ENCODE peak calls at places on chromosomes 4 and X, in nine cellular contexts. One of them, this sample, is unnamed.

GRCh38 chr4:38842998-38843397 is 13.6 kb downstream of the TLR6 start:
- DNase-seq in GM06990: no peak
- DNase-seq in upper lobe of left lung: no peak
- DNase-seq in glutamatergic neuron: no peak
- DNase-seq in progenitor cell of endocrine pancreas: no peak
- DNase-seq in uterus: no peak
- DNase-seq in hepatocyte: no peak
- DNase-seq in neural crest cell: no peak
- DNase-seq in WTC11: no peak
- DNase-seq in this sample: no peak

GRCh38 chrX:57918750-57919436 is 8.6 kb upstream of the ZXDA start:
- DNase-seq in upper lobe of left lung: no peak
- DNase-seq in glutamatergic neuron: no peak
- DNase-seq in neural crest cell: peak; percentile 1
- DNase-seq in hepatocyte: no peak
- DNase-seq in WTC11: peak; percentile 8
- DNase-seq in GM06990: no peak
- DNase-seq in uterus: no peak
- DNase-seq in progenitor cell of endocrine pancreas: no peak
- DNase-seq in this sample: no peak

GRCh38 chrX:51742586-51742985 is 656 bp upstream of the GSPT2 start:
- DNase-seq in WTC11: peak; percentile 16
- DNase-seq in upper lobe of left lung: no peak
- DNase-seq in GM06990: no peak
- DNase-seq in neural crest cell: no peak
- DNase-seq in glutamatergic neuron: no peak
- DNase-seq in uterus: no peak
- DNase-seq in progenitor cell of endocrine pancreas: no peak
- DNase-seq in hepatocyte: no peak
- DNase-seq in this sample: no peak

GRCh38 chrX:3962511-3963350 is 249.3 kb upstream of the PRKX start:
- DNase-seq in upper lobe of left lung: no peak
- DNase-seq in uterus: no peak
- DNase-seq in glutamatergic neuron: no peak
- DNase-seq in neural crest cell: peak; percentile 51
- DNase-seq in GM06990: no peak
- DNase-seq in progenitor cell of endocrine pancreas: peak; percentile 27
- DNase-seq in hepatocyte: peak; percentile 61
- DNase-seq in WTC11: no peak
- DNase-seq in this sample: no peak

GRCh38 chrX:85922821-85923220 is 124.5 kb downstream of the CHM start:
- DNase-seq in WTC11: no peak
- DNase-seq in progenitor cell of endocrine pancreas: no peak
- DNase-seq in neural crest cell: no peak
- DNase-seq in uterus: peak; percentile 13
- DNase-seq in GM06990: no peak
- DNase-seq in glutamatergic neuron: no peak
- DNase-seq in hepatocyte: no peak
- DNase-seq in upper lobe of left lung: no peak
- DNase-seq in this sample: no peak

GRCh38 chrX:7085879-7086278 is 61.6 kb upstream of the STS start:
- DNase-seq in progenitor cell of endocrine pancreas: no peak
- DNase-seq in uterus: no peak
- DNase-seq in neural crest cell: no peak
- DNase-seq in WTC11: no peak
- DNase-seq in glutamatergic neuron: no peak
- DNase-seq in GM06990: no peak
- DNase-seq in hepatocyte: no peak
- DNase-seq in upper lobe of left lung: no peak
- DNase-seq in this sample: no peak

GRCh38 chr4:86972997-86973396 is 38.2 kb downstream of the AFF1 start:
- DNase-seq in neural crest cell: no peak
- DNase-seq in uterus: no peak
- DNase-seq in glutamatergic neuron: no peak
- DNase-seq in hepatocyte: peak; percentile 26
- DNase-seq in WTC11: peak; percentile 19
- DNase-seq in upper lobe of left lung: no peak
- DNase-seq in GM06990: no peak
- DNase-seq in progenitor cell of endocrine pancreas: no peak
- DNase-seq in this sample: no peak

GRCh38 chrX:46447384-46447783 is 97.8 kb downstream of the ZNF674 start:
- DNase-seq in progenitor cell of endocrine pancreas: no peak
- DNase-seq in upper lobe of left lung: no peak
- DNase-seq in neural crest cell: no peak
- DNase-seq in WTC11: no peak
- DNase-seq in GM06990: no peak
- DNase-seq in hepatocyte: no peak
- DNase-seq in uterus: no peak
- DNase-seq in glutamatergic neuron: no peak
- DNase-seq in this sample: no peak

GRCh38 chrX:67619253-67619652 is 75.4 kb downstream of the AR start:
- DNase-seq in hepatocyte: peak; percentile 16
- DNase-seq in progenitor cell of endocrine pancreas: no peak
- DNase-seq in WTC11: no peak
- DNase-seq in neural crest cell: no peak
- DNase-seq in glutamatergic neuron: no peak
- DNase-seq in GM06990: no peak
- DNase-seq in upper lobe of left lung: no peak
- DNase-seq in uterus: no peak
- DNase-seq in this sample: no peak

GRCh38 chr4:79576480-79576803 is 168.4 kb upstream of the GK2 start:
- DNase-seq in WTC11: no peak
- DNase-seq in upper lobe of left lung: no peak
- DNase-seq in GM06990: no peak
- DNase-seq in uterus: no peak
- DNase-seq in progenitor cell of endocrine pancreas: peak; percentile 12
- DNase-seq in neural crest cell: peak; percentile 9
- DNase-seq in glutamatergic neuron: peak; percentile 55
- DNase-seq in hepatocyte: peak; percentile 62
- DNase-seq in this sample: peak; percentile 56

DNA sequence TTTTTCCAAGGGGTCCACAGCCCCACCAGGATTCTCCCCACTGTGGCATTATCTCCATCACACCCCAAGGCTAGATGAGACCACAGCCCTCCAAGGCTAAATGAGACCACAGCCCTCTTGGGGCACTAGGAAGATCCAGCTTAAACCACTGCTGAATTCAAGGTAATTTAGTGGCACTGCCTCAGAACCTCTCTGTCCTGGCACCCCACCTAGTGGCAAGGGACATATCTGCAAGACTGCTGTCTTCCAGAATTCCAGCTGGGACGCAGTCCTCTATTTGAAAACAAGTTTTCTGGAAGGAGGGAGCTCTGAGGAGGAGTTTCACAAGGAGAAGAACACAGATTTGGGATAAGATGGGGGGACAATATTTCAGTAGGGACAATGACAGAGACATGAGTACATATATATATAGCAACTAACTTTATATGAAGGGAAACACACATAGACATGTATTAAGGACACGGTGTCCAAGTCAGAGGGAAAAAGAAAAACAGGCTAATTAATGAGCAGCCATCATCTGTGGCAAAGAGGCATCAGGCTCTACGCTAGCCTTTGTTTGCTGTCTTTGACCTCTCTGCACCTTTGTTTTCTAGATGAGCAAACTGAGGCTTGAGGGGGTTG is 9.3 kb downstream of the CETN2 start:
- DNase-seq in glutamatergic neuron: peak; percentile 70
- DNase-seq in uterus: no peak
- DNase-seq in GM06990: no peak
- DNase-seq in upper lobe of left lung: no peak
- DNase-seq in progenitor cell of endocrine pancreas: peak; percentile 17
- DNase-seq in WTC11: peak; percentile 65
- DNase-seq in hepatocyte: peak; percentile 58
- DNase-seq in neural crest cell: peak; percentile 39
- DNase-seq in this sample: peak; percentile 66
- TF ChIP-seq CTCF in glutamatergic neuron: peak; percentile 58
- TF ChIP-seq CTCF in uterus: no peak
- TF ChIP-seq CTCF in GM06990: peak; percentile 75
- TF ChIP-seq CTCF in upper lobe of left lung: peak; percentile 32
- TF ChIP-seq CTCF in progenitor cell of endocrine pancreas: peak; percentile 57
- TF ChIP-seq CTCF in WTC11: peak; percentile 31
- TF ChIP-seq CTCF in hepatocyte: peak; percentile 40
- TF ChIP-seq CTCF in neural crest cell: peak; percentile 64
- TF ChIP-seq CTCF in this sample: peak; percentile 79

DNA sequence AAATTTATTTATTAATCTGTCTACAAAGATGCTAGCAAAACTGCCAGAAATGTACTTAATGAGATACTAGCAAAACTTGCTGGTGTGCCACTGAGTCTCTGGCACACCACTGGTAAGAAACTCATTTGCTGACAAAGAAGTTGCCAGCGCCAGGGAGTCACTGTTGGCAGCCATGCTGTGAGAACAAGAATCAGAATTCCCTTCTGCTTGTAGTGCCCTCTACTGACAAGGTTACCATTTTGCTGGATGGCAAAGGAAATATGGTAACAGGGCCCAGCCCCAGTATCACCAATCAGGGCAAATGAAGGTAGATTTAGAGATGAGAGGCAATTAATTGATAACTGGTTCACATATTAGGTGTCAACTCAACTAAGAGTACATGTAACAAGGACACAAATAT is 750.1 kb upstream of the ADGRL3 start:
- DNase-seq in GM06990: no peak
- DNase-seq in progenitor cell of endocrine pancreas: no peak
- DNase-seq in WTC11: no peak
- DNase-seq in glutamatergic neuron: no peak
- DNase-seq in uterus: no peak
- DNase-seq in hepatocyte: no peak
- DNase-seq in upper lobe of left lung: no peak
- DNase-seq in neural crest cell: no peak
- DNase-seq in this sample: no peak
- TF ChIP-seq CTCF in GM06990: no peak
- TF ChIP-seq CTCF in progenitor cell of endocrine pancreas: no peak
- TF ChIP-seq CTCF in WTC11: no peak
- TF ChIP-seq CTCF in glutamatergic neuron: no peak
- TF ChIP-seq CTCF in uterus: no peak
- TF ChIP-seq CTCF in hepatocyte: no peak
- TF ChIP-seq CTCF in upper lobe of left lung: no peak
- TF ChIP-seq CTCF in neural crest cell: no peak
- TF ChIP-seq CTCF in this sample: no peak

GRCh38 chrX:40474205-40474626 is 106.6 kb upstream of the ATP6AP2 start:
- DNase-seq in glutamatergic neuron: peak; percentile 77
- DNase-seq in WTC11: peak; percentile 68
- DNase-seq in GM06990: no peak
- DNase-seq in uterus: peak; percentile 29
- DNase-seq in upper lobe of left lung: peak; percentile 52
- DNase-seq in hepatocyte: peak; percentile 90
- DNase-seq in progenitor cell of endocrine pancreas: peak; percentile 37
- DNase-seq in neural crest cell: peak; percentile 12
- DNase-seq in this sample: peak; percentile 92

GRCh38 chrX:40470830-40471429 is 109.8 kb upstream of the ATP6AP2 start:
- DNase-seq in WTC11: no peak
- DNase-seq in progenitor cell of endocrine pancreas: no peak
- DNase-seq in hepatocyte: no peak
- DNase-seq in glutamatergic neuron: no peak
- DNase-seq in neural crest cell: no peak
- DNase-seq in GM06990: no peak
- DNase-seq in uterus: no peak
- DNase-seq in upper lobe of left lung: no peak
- DNase-seq in this sample: no peak

GRCh38 chrX:40473460-40474204 is 107.1 kb upstream of the ATP6AP2 start:
- DNase-seq in glutamatergic neuron: no peak
- DNase-seq in hepatocyte: no peak
- DNase-seq in neural crest cell: no peak
- DNase-seq in WTC11: no peak
- DNase-seq in progenitor cell of endocrine pancreas: no peak
- DNase-seq in GM06990: no peak
- DNase-seq in uterus: no peak
- DNase-seq in upper lobe of left lung: no peak
- DNase-seq in this sample: no peak

GRCh38 chrX:40469316-40469715 is 111.5 kb upstream of the ATP6AP2 start:
- DNase-seq in neural crest cell: no peak
- DNase-seq in uterus: no peak
- DNase-seq in GM06990: no peak
- DNase-seq in WTC11: no peak
- DNase-seq in glutamatergic neuron: no peak
- DNase-seq in progenitor cell of endocrine pancreas: no peak
- DNase-seq in upper lobe of left lung: no peak
- DNase-seq in hepatocyte: no peak
- DNase-seq in this sample: no peak

GRCh38 chrX:40471965-40472648 is 108.7 kb upstream of the ATP6AP2 start:
- DNase-seq in hepatocyte: peak; percentile 87
- DNase-seq in neural crest cell: no peak
- DNase-seq in progenitor cell of endocrine pancreas: no peak
- DNase-seq in glutamatergic neuron: no peak
- DNase-seq in GM06990: no peak
- DNase-seq in upper lobe of left lung: no peak
- DNase-seq in WTC11: peak; percentile 32
- DNase-seq in uterus: peak; percentile 37
- DNase-seq in this sample: peak; percentile 64
- TF ChIP-seq CTCF in hepatocyte: peak; percentile 43
- TF ChIP-seq CTCF in neural crest cell: no peak
- TF ChIP-seq CTCF in progenitor cell of endocrine pancreas: no peak
- TF ChIP-seq CTCF in glutamatergic neuron: no peak
- TF ChIP-seq CTCF in GM06990: peak; percentile 32
- TF ChIP-seq CTCF in upper lobe of left lung: no peak
- TF ChIP-seq CTCF in WTC11: no peak
- TF ChIP-seq CTCF in uterus: peak; percentile 6
- TF ChIP-seq CTCF in this sample: peak; percentile 27

DNA sequence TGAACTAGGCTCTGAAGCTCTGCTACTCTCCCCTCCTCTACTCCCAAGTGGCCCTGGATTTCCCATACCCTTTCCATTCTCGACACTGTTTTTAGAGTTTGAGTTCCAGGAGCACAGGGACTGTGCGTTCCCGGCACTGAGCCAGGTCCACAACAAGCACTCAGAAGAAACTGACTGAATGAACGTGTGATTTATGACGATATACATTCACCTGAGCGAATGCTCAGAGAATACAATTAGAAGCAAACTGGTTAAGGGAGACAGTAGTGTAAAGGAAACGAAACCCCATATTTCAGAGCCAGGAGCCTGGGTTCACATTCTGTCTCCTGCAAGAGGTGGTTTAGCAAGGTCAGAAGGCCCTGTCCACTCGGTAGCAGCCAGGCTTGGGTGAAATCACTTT is 1.4 kb upstream of the KIAA0232 start:
- DNase-seq in upper lobe of left lung: no peak
- DNase-seq in hepatocyte: no peak
- DNase-seq in GM06990: no peak
- DNase-seq in progenitor cell of endocrine pancreas: no peak
- DNase-seq in neural crest cell: no peak
- DNase-seq in uterus: no peak
- DNase-seq in glutamatergic neuron: no peak
- DNase-seq in WTC11: no peak
- DNase-seq in this sample: no peak
- TF ChIP-seq CTCF in upper lobe of left lung: no peak
- TF ChIP-seq CTCF in hepatocyte: no peak
- TF ChIP-seq CTCF in GM06990: no peak
- TF ChIP-seq CTCF in progenitor cell of endocrine pancreas: no peak
- TF ChIP-seq CTCF in neural crest cell: no peak
- TF ChIP-seq CTCF in uterus: no peak
- TF ChIP-seq CTCF in glutamatergic neuron: no peak
- TF ChIP-seq CTCF in WTC11: no peak
- TF ChIP-seq CTCF in this sample: no peak

DNA sequence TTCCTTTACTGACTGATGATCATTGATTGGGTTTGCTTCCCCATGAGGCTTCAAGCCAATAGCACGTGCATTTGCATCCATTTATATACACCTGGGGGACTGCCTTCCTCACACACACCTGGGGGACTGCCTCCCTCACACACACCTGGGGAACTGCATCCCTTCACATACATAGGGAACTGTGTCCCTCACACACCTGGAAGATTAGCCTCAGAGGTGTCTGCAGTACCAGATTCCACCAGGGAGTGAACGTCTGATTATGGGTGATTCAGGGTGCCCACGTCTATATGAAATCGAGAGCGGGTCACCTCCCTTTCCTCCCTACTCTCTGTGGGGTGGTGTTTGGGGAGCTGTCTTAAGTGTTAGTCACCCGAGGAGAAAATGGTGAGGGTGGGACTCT is 16.9 kb downstream of the CD99 start:
- DNase-seq in GM06990: no peak
- DNase-seq in glutamatergic neuron: no peak
- DNase-seq in progenitor cell of endocrine pancreas: no peak
- DNase-seq in WTC11: no peak
- DNase-seq in neural crest cell: no peak
- DNase-seq in uterus: no peak
- DNase-seq in hepatocyte: no peak
- DNase-seq in upper lobe of left lung: no peak
- DNase-seq in this sample: no peak
- TF ChIP-seq CTCF in GM06990: no peak
- TF ChIP-seq CTCF in glutamatergic neuron: no peak
- TF ChIP-seq CTCF in progenitor cell of endocrine pancreas: peak; percentile 27
- TF ChIP-seq CTCF in WTC11: no peak
- TF ChIP-seq CTCF in neural crest cell: peak; percentile 25
- TF ChIP-seq CTCF in uterus: no peak
- TF ChIP-seq CTCF in hepatocyte: no peak
- TF ChIP-seq CTCF in upper lobe of left lung: no peak
- TF ChIP-seq CTCF in this sample: no peak

This sample was measured in BE2C.